ENCODE peak calls at places on chromosomes 7 and 10, in ten cellular contexts. N is OCI-M1; Q is stimulated activated CD4-positive, alpha-beta T cell treated with anti-CD3 and anti-CD28 coated beads, Interleukin-12 subunit alpha, Interleukin-12 subunit beta, amount 100 ng/mL, for 4 hours; X is occipital lobe; H is substantia nigra; I is NCI-H2081; T is foreskin fibroblast; P is A549; M is hypothalamus; R is activated CD8-positive, alpha-beta T cell treated with anti-CD3 and anti-CD28 coated beads, Interleukin-2, amount 10 ng/mL, durations not matched to agents 7 days and 5 days. Z is an unnamed sample.

GRCh38 chr7:21767300-21767900 is 178.3 kb downstream of the CDCA7L start:
- DNase-seq in N (peak), Q (no peak), X (peak), H (peak), I (peak), T (peak), P (peak), M (no peak), R (peak), Z (peak)

GRCh38 chr10:124253006-124253405 is 159.6 kb upstream of the CHST15 start:
- DNase-seq in N (no peak), Q (no peak), X (no peak), H (no peak), I (no peak), T (peak), P (no peak), M (no peak), R (no peak), Z (no peak)

GRCh38 chr7:151759591-151760042 is 117.3 kb downstream of the PRKAG2 start:
- DNase-seq in N (peak), Q (peak), X (peak), H (peak), I (peak), T (peak), P (peak), M (peak), R (peak), Z (peak)

GRCh38 chr10:131588704-131589220 is 277.2 kb upstream of the TCERG1L start:
- DNase-seq in N (no peak), Q (no peak), X (no peak), H (no peak), I (no peak), T (no peak), P (no peak), M (no peak), R (no peak), Z (no peak)

GRCh38 chr10:17368708-17369272 is 85.6 kb downstream of the ST8SIA6 start:
- DNase-seq in N (no peak), Q (no peak), X (no peak), H (no peak), I (no peak), T (no peak), P (no peak), M (no peak), R (no peak), Z (no peak)

GRCh38 chr10:118983263-118983662 is 46.3 kb upstream of the NANOS1 start:
- DNase-seq in N (peak), Q (no peak), X (no peak), H (no peak), I (no peak), T (no peak), P (no peak), M (no peak), R (no peak), Z (peak)

GRCh38 chr7:44122529-44122928 is 819 bp downstream of the POLD2 start:
- DNase-seq in N (no peak), Q (no peak), X (no peak), H (no peak), I (no peak), T (no peak), P (no peak), M (no peak), R (no peak), Z (no peak)

GRCh38 chr10:8034666-8035640 is 19.5 kb upstream of the GATA3 start:
- DNase-seq in N (peak), Q (no peak), X (no peak), H (no peak), I (no peak), T (no peak), P (no peak), M (no peak), R (no peak), Z (no peak)

GRCh38 chr7:104175336-104175984 is 32.4 kb downstream of the ORC5 start:
- DNase-seq in N (peak), Q (no peak), X (no peak), H (no peak), I (no peak), T (no peak), P (no peak), M (no peak), R (no peak), Z (no peak)

GRCh38 chr7:105759670-105760548 is 116.5 kb downstream of the ATXN7L1 start:
- DNase-seq in N (peak), Q (peak), X (no peak), H (peak), I (peak), T (peak), P (peak), M (no peak), R (peak), Z (peak)

GRCh38 chr7:113710310-113711106 is 208.3 kb downstream of the PPP1R3A start:
- DNase-seq in N (peak), Q (no peak), X (no peak), H (no peak), I (peak), T (peak), P (peak), M (peak), R (peak), Z (peak)

GRCh38 chr10:110221721-110222261 is 14.4 kb downstream of the MXI1 start:
- DNase-seq in N (peak), Q (peak), X (peak), H (peak), I (peak), T (peak), P (peak), M (peak), R (peak), Z (peak)

GRCh38 chr7:43040461-43040860 is 72.0 kb upstream of the HECW1 start:
- DNase-seq in N (no peak), Q (no peak), X (no peak), H (no peak), I (no peak), T (no peak), P (no peak), M (no peak), R (no peak), Z (no peak)

GRCh38 chr7:159092701-159093121 is 52.0 kb downstream of the VIPR2 start:
- DNase-seq in N (no peak), Q (no peak), X (no peak), H (no peak), I (no peak), T (no peak), P (no peak), M (no peak), R (no peak), Z (no peak)

GRCh38 chr7:47498229-47499056 is 83.5 kb downstream of the TNS3 start:
- DNase-seq in N (no peak), Q (no peak), X (no peak), H (no peak), I (no peak), T (no peak), P (no peak), M (no peak), R (no peak), Z (no peak)

Z was measured in cardiac muscle cell.